ENCODE peak calls at places on chromosomes 3 and 15, in four cellular contexts. A is adrenal gland, T is sigmoid colon, V is thoracic aorta. I is an unnamed sample.

GRCh38 chr3:54621181-54621580 is 306.7 kb downstream of the LRTM1 start:
- DNase-seq in A (no peak), T (no peak), V (no peak), I (no peak)

GRCh38 chr15:74320358-74321247 is 46.8 kb downstream of the CYP11A1 start:
- DNase-seq in A (no peak), T (no peak), V (no peak), I (peak; percentile 62)

GRCh38 chr3:108406661-108407206 is 103.7 kb downstream of the MYH15 start:
- DNase-seq in A (peak; percentile 48), T (no peak), V (no peak), I (no peak)

GRCh38 chr3:110526732-110527727 is 544.6 kb upstream of the NECTIN3 start:
- DNase-seq in A (no peak), T (no peak), V (no peak), I (no peak)

GRCh38 chr3:105166893-105167292 is 199.8 kb upstream of the ALCAM start:
- DNase-seq in A (no peak), T (no peak), V (no peak), I (no peak)

GRCh38 chr3:79317551-79318518 is 450.0 kb downstream of the ROBO1 start:
- DNase-seq in A (no peak), T (no peak), V (no peak), I (no peak)

GRCh38 chr3:126568776-126569342 is 10.1 kb upstream of the C3orf22 start:
- DNase-seq in A (no peak), T (no peak), V (no peak), I (no peak)

GRCh38 chr3:51798561-51798960 is 19.5 kb upstream of the IQCF6 start:
- DNase-seq in A (no peak), T (no peak), V (no peak), I (no peak)

GRCh38 chr3:52120576-52121458 is 33.4 kb downstream of the POC1A start:
- DNase-seq in A (no peak), T (peak; percentile 47), V (no peak), I (no peak)

GRCh38 chr3:8996216-8996615 is 32.9 kb upstream of the RAD18 start:
- DNase-seq in A (no peak), T (no peak), V (no peak), I (no peak)

GRCh38 chr3:18766971-18767370 is 341.8 kb upstream of the SATB1 start:
- DNase-seq in A (no peak), T (no peak), V (no peak), I (no peak)

GRCh38 chr3:132145833-132146232 is 111.0 kb upstream of the CPNE4 start:
- DNase-seq in A (no peak), T (no peak), V (no peak), I (no peak)

GRCh38 chr15:74674161-74674560 is 21.7 kb downstream of the EDC3 start:
- DNase-seq in A (no peak), T (no peak), V (no peak), I (no peak)

GRCh38 chr3:49021813-49022720 is at the start of gene NDUFAF3:
- DNase-seq in A (peak; percentile 95), T (peak; percentile 96), V (peak; percentile 51), I (peak; percentile 87)

GRCh38 chr3:138675393-138675792 is 66.8 kb downstream of the FAIM start:
- DNase-seq in A (no peak), T (no peak), V (no peak), I (no peak)

DNA sequence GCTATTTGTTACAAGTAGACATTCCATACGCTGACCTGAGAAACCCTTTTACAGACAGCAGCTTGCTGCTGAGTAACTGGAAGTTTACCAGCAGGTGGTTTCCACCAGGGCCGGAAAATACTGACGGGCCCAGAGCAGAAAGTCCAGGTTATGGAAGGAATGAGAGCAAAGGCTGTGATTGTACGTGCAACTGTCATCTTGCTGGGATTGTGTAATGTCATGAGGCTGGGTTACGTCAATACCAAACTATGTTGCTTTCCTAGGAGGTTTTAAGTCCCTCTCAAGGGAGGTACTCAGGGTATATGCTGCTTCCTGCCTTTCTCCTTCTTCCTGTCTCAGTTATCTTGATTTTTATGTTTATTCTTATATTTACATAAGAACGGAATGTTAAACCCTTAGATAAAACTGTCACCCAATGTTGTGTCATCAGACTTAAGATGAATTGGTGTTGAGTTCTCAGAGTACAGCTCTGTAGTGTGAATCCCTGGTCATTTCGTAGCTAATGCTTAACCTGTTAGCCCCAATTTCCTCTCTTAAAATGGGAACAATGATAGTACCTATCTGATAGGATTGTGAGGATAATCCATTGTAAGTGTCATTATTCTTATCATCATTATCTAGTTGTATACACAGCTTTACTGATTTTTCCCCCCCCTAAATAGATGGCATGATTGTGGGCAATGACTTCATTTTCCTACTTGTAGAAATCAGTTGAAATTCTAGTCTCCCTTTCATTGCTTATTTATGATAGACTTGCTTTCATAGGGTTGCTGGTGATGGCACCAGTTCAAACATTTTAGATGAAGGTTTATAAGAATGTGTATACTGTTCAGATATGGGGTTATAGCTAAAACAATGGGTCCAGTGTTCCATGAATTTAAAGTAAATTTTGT is 101.4 kb downstream of the FNDC3B start:
- DNase-seq in A (peak; percentile 71), T (peak; percentile 78), V (no peak), I (no peak)
- H3K27ac ChIP-seq in A (peak overlapping the region; percentile 27), T (peak overlapping the region; percentile 42), V (peak overlapping the region; percentile 58), I (peak overlapping the region; percentile 67)

DNA sequence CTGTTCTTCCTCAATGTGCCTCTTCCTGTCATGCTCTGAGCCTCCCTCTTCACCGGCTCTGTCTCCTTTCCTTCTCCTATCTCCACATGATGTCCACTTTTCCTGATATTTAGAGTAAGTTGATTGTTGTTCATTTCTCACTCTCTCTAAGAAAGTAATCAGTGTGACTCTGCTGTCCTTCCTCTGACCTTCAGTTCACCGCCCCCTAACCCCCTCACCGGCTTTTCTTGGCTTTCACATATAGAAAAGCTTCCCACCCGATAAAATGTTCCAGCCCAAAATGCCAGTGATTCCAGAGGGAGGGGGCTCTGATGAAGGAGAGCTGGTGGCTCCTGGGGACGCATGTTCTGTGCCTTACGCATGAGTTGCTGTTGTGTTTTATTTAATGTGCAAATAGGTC is 120.5 kb upstream of the ABHD17C start:
- DNase-seq in A (no peak), T (no peak), V (no peak), I (no peak)
- H3K27ac ChIP-seq in A (no peak overlapping the region), T (no peak overlapping the region), V (no peak overlapping the region), I (no peak overlapping the region)

GRCh38 chr3:39779511-39780230 is 29.7 kb upstream of the MYRIP start:
- DNase-seq in A (no peak), T (no peak), V (no peak), I (no peak)

GRCh38 chr3:39781025-39781424 is 28.4 kb upstream of the MYRIP start:
- DNase-seq in A (no peak), T (no peak), V (no peak), I (no peak)

GRCh38 chr3:39780352-39780751 is 29.1 kb upstream of the MYRIP start:
- DNase-seq in A (no peak), T (no peak), V (no peak), I (no peak)

GRCh38 chr3:39783730-39784129 is 25.7 kb upstream of the MYRIP start:
- DNase-seq in A (no peak), T (no peak), V (no peak), I (no peak)

GRCh38 chr3:39781632-39782031 is 27.8 kb upstream of the MYRIP start:
- DNase-seq in A (no peak), T (no peak), V (no peak), I (no peak)
- H3K27ac ChIP-seq in A (no peak overlapping the region), T (no peak overlapping the region), V (no peak overlapping the region), I (no peak overlapping the region)

GRCh38 chr15:77967785-77968184 is 109.7 kb downstream of the TBC1D2B start:
- DNase-seq in A (no peak), T (no peak), V (no peak), I (no peak)
- H3K27ac ChIP-seq in A (no peak overlapping the region), T (no peak overlapping the region), V (no peak overlapping the region), I (no peak overlapping the region)

DNA sequence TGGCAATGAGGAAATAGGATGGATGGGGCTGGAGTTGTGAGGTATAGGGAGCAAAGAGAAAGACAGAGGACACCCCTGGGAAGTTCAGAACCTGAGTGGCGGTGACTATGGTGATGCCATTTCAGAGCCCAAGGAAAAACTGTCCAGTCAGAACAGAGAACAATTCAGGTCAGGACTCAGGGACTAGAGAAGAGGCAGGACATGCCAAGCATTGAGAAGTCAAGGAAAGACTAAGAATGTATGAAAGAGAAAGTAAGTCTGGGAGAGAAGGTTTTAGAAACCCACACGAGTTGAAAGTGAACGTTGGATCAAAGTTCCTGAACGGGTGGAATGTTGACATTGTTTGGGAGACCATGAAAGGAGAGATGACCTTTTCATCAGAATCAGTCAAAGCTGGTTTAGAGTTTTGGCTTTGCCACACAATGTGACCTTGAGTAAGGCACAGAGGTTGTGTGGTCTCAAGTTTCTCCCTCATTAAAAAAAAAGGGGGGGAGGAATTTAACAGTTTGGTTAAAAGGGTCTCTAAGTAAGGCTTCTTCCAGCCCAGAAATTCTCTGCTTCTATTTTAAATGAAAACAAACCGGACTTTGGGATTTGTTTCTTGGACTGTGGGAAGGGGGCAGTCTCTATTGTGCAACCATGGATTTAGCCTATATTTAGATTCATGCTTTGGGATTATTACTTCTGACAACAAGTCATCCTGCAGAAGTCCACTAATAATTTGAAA is 315.8 kb upstream of the TBL1XR1 start:
- DNase-seq in A (no peak), T (no peak), V (no peak), I (no peak)
- H3K27ac ChIP-seq in A (no peak overlapping the region), T (no peak overlapping the region), V (no peak overlapping the region), I (peak overlapping the region; percentile 58)